ENCODE peak calls at places on chromosomes 3 and 15, in four cellular contexts. S, W, P and Q are unnamed samples.

GRCh38 chr15:60526127-60526616 is 47.2 kb upstream of the ICE2 start:
- DNase-seq in S (no peak), W (no peak), P (no peak), Q (no peak)

GRCh38 chr3:152258448-152259302 is 10.1 kb upstream of the MBNL1 start:
- DNase-seq in S (no peak), W (no peak), P (peak), Q (no peak)

GRCh38 chr3:96083610-96084009 is 730.8 kb upstream of the EPHA6 start:
- DNase-seq in S (no peak), W (no peak), P (no peak), Q (no peak)

GRCh38 chr3:134711284-134711683 is 60.5 kb upstream of the KY start:
- DNase-seq in S (no peak), W (no peak), P (no peak), Q (no peak)

GRCh38 chr15:20353966-20354883 is 187.4 kb downstream of the GOLGA6L6 start:
- DNase-seq in S (no peak), W (no peak), P (no peak), Q (no peak)

GRCh38 chr15:48324949-48325348 is 6.3 kb upstream of the DUT start:
- DNase-seq in S (no peak), W (no peak), P (no peak), Q (no peak)

GRCh38 chr3:43231276-43232000 is 54.9 kb upstream of the SNRK start:
- DNase-seq in S (no peak), W (no peak), P (no peak), Q (no peak)

GRCh38 chr3:14549256-14549931 is 9.3 kb upstream of the GRIP2 start:
- DNase-seq in S (no peak), W (peak), P (no peak), Q (no peak)

GRCh38 chr3:186220365-186220764 is 111.5 kb upstream of the ETV5 start:
- DNase-seq in S (no peak), W (no peak), P (no peak), Q (no peak)

GRCh38 chr3:46469680-46470357 is 5.1 kb upstream of the LTF start:
- DNase-seq in S (no peak), W (no peak), P (peak), Q (no peak)

GRCh38 chr3:50275996-50276761 is 2.7 kb upstream of the LSMEM2 start:
- DNase-seq in S (no peak), W (no peak), P (peak), Q (no peak)

GRCh38 chr15:74889882-74890768 is at the start of gene MPI:
- DNase-seq in S (no peak), W (peak), P (peak), Q (peak)

GRCh38 chr3:127461286-127461685 is 129.2 kb downstream of the TPRA1 start:
- DNase-seq in S (no peak), W (no peak), P (no peak), Q (no peak)

GRCh38 chr3:177686671-177687070 is 489.4 kb upstream of the TBL1XR1 start:
- DNase-seq in S (no peak), W (no peak), P (no peak), Q (no peak)

GRCh38 chr3:9710174-9710739 is 6.6 kb downstream of the CPNE9 start:
- DNase-seq in S (no peak), W (no peak), P (no peak), Q (no peak)

GRCh38 chr3:115912372-115912771 is 289.1 kb downstream of the GAP43 start:
- DNase-seq in S (no peak), W (no peak), P (no peak), Q (no peak)

GRCh38 chr15:77035584-77035983 is 35.3 kb downstream of the TSPAN3 start:
- DNase-seq in S (no peak), W (no peak), P (no peak), Q (no peak)

GRCh38 chr3:149657458-149657795 is 398 bp downstream of the WWTR1 start:
- DNase-seq in S (no peak), W (no peak), P (no peak), Q (no peak)

GRCh38 chr15:40768492-40769309 is 1.1 kb upstream of the C15orf62 start:
- DNase-seq in S (no peak), W (no peak), P (peak), Q (peak)

GRCh38 chr15:74845208-74845568 is 2.2 kb upstream of the ULK3 start:
- DNase-seq in S (no peak), W (no peak), P (peak), Q (no peak)

GRCh38 chr3:172087827-172088580 is 48.6 kb downstream of the FNDC3B start:
- DNase-seq in S (peak), W (peak), P (no peak), Q (no peak)

GRCh38 chr3:56131976-56132590 is 336.2 kb downstream of the ERC2 start:
- DNase-seq in S (no peak), W (peak), P (no peak), Q (no peak)
- TF ChIP-seq SPI1 in S (no peak), W (no peak), P (no peak), Q (no peak)

GRCh38 chr15:69075467-69075866 is 61.0 kb downstream of the NOX5 start:
- DNase-seq in S (no peak), W (no peak), P (no peak), Q (no peak)

GRCh38 chr15:69078638-69079037 is 64.1 kb downstream of the NOX5 start:
- DNase-seq in S (no peak), W (no peak), P (no peak), Q (no peak)

GRCh38 chr15:69074843-69075224 is 60.3 kb downstream of the NOX5 start:
- DNase-seq in S (no peak), W (no peak), P (no peak), Q (no peak)

GRCh38 chr15:69071265-69071664 is 56.8 kb downstream of the NOX5 start:
- DNase-seq in S (no peak), W (no peak), P (no peak), Q (no peak)

DNA sequence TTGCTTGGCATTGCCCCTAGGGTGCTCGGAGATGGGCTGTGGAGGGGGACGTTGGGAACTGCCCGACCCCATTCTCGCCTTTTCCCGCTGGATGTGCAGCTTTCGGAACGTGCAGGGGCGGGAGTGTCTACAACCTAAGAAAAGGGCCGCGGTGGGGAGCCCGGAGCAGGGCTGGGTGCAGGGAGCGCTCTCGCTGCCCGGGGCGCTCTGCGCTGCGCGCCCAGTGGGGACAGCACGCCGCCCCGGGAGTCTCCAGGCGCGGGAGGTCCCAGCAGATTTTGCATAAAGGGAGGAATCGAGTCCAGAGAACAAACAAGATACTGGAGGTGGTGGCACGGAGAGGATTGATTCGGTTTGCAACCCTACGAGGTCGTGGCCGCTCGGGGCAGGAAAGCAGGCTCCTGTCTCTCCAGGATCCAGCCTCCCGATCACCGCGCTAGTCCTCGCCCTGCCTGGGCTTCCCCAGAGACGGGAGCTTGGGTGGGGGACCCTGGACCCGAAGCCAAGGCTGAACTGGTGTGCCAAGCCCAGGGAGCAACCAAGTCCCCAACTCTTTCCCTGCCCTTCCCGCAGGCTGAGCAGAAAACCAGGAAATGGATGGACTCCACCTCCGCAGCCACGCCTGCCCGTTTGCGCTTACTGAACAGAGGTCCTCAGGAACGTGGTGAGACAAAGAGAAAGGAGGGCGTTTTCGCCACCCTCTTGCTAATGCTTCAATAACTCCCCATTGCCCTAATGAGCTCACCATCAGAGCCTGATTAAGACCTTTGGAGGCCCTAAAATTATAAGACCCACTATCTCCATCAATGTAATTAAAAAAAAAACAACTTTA is 59.7 kb downstream of the NOX5 start:
- DNase-seq in S (no peak), W (no peak), P (peak), Q (no peak)
- TF ChIP-seq SPI1 in S (no peak), W (no peak), P (no peak), Q (no peak)

GRCh38 chr15:31074321-31074720 is 27.2 kb downstream of the TRPM1 start:
- DNase-seq in S (no peak), W (no peak), P (no peak), Q (no peak)

GRCh38 chr15:31079519-31079918 is 22.0 kb downstream of the TRPM1 start:
- DNase-seq in S (no peak), W (no peak), P (no peak), Q (no peak)

GRCh38 chr15:31077981-31078380 is 23.5 kb downstream of the TRPM1 start:
- DNase-seq in S (no peak), W (no peak), P (no peak), Q (no peak)

GRCh38 chr15:31078461-31078860 is 23.1 kb downstream of the TRPM1 start:
- DNase-seq in S (no peak), W (no peak), P (no peak), Q (no peak)

DNA sequence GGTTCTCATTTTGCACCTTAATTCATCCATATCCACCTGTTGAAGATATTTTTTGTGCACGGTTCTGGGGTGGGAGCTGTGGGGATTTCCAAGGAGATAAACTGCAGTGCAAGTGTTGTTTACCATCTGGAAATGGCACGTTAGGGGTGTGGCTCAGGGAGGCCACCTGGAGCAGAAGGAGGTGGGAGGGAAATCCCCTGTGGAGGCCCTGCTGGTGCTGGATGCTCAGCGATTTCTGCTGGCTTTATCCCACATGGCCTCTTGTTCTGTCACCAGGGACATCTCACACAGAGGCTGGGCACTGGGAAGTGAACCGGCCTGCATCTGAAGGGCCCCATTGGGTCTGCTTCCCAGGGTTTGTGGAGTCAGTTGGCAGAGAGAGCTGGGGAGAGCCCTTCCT is 24.3 kb downstream of the TRPM1 start:
- DNase-seq in S (no peak), W (no peak), P (no peak), Q (no peak)
- TF ChIP-seq SPI1 in S (no peak), W (no peak), P (no peak), Q (no peak)

GRCh38 chr3:12150112-12150511 is 8.6 kb downstream of the TIMP4 start:
- DNase-seq in S (no peak), W (no peak), P (no peak), Q (no peak)

GRCh38 chr3:12157026-12157425 is 1.7 kb downstream of the TIMP4 start:
- DNase-seq in S (no peak), W (no peak), P (no peak), Q (no peak)

GRCh38 chr3:12155264-12155663 is 3.4 kb downstream of the TIMP4 start:
- DNase-seq in S (no peak), W (no peak), P (no peak), Q (no peak)

GRCh38 chr3:12155833-12156232 is 2.9 kb downstream of the TIMP4 start:
- DNase-seq in S (no peak), W (peak), P (no peak), Q (no peak)

GRCh38 chr3:12154151-12154550 is 4.6 kb downstream of the TIMP4 start:
- DNase-seq in S (no peak), W (no peak), P (no peak), Q (no peak)
- TF ChIP-seq SPI1 in S (no peak), W (no peak), P (no peak), Q (no peak)

DNA sequence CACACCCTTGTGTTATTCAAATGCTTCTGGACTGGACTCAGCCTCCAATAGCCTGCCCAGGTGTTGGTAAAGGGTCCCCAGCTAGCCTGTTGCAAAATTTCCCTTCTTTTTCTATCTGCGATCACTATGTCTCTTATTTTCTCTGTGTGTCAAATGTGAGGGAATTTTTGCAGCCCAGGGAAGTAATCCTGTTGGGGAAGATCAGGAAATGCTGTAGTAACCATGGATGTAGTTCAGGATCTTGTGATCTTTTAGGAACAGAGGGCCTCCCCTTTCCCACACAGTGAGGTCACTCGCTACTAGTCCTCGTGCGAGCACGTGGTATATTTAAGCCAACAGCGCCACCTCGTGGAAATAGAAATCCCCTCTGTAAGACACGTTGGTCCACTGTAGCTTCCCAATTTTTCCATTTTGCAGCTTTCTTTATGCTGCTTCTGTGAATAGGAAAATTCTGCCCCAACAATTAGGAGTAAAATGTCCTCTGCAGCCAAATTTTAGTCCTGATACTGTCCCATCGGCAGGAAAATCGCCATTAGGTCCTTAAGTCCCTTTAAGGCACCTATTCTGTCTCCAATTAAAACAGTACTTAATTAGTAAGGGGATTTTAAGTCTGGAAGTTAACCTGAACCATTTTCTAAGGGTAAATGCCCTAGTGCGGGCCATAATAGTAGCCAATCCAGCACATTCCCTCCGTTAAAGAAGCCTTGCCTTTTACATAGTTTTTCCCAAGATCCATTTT is 4.0 kb upstream of the SMCO1 start:
- DNase-seq in S (no peak), W (peak), P (peak), Q (no peak)
- TF ChIP-seq SPI1 in S (no peak), W (no peak), P (no peak), Q (no peak)

GRCh38 chr3:140441006-140441405 is 236.9 kb upstream of the TRIM42 start:
- DNase-seq in S (no peak), W (no peak), P (no peak), Q (no peak)
- TF ChIP-seq SPI1 in S (no peak), W (no peak), P (no peak), Q (no peak)

DNA sequence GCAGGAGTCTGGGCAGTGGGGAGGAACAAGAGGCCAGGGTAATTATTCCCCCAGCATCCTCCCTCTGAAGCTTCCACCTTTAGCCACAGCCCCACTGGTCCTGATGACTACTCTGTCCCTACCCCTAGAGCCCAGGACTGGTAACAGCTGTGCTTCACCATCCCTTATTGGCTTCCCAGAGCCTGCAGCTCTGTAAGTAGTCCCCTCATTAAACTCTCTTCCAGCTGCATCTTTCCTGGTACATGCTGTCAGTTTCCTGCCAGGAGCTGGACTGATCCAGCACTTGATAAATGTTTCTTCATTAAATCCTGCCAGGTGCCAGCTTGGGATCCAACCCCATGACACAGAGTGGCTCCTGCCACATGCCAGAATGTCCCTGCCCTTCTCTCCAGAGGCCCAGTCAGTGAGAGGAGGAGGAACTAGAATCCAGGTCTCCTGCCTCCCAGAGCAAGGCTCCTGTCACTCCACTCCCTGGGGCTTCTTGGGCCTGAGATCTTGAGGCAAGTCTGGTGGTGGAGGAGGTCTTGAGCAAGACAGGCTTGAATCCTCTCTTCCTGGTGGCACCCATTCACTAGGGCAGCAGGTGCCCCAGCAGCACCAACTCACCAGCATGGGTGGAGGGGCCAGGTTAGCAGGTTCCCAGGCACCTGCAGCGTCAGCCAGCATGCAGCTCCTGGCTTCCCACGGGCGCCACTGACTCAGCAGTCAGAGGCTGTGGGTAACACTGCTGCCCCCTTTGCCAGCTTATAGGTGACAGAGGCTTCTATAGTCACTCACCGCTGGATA is 27.6 kb downstream of the FBXW12 start:
- DNase-seq in S (no peak), W (peak), P (peak), Q (no peak)
- TF ChIP-seq SPI1 in S (no peak), W (no peak), P (no peak), Q (no peak)